ENCODE peak calls at places on chromosomes 11 and 22, in eight cellular contexts. X is ovary; S is NCI-H2081; G is CD8-positive, alpha-beta memory T cell; W is heart right ventricle; T is fibroblast of pulmonary artery; O is ascending aorta; Z is left ventricle myocardium inferior. I is an unnamed sample.
A peak's percentile ranks its signal among the peaks of the same experiment; 100 is the strongest.

GRCh38 chr11:113496026-113496651 is 20.9 kb upstream of the DRD2 start:
- DNase-seq in X (no peak), S (no peak), G (no peak), W (no peak), T (no peak), O (no peak), Z (no peak), I (no peak)

GRCh38 chr22:19645905-19646304 is 68.4 kb upstream of the SEPTIN5 start:
- DNase-seq in X (no peak), S (no peak), G (no peak), W (no peak), T (no peak), O (no peak), Z (no peak), I (no peak)

GRCh38 chr11:99015634-99016454 is 4.9 kb upstream of the CNTN5 start:
- DNase-seq in X (no peak), S (peak; percentile 62), G (peak; percentile 19), W (no peak), T (peak; percentile 77), O (no peak), Z (no peak), I (no peak)

GRCh38 chr22:43860831-43861230 is 1.5 kb downstream of the SULT4A1 start:
- DNase-seq in X (peak; percentile 6), S (no peak), G (no peak), W (no peak), T (no peak), O (no peak), Z (no peak), I (no peak)

GRCh38 chr22:35561796-35562526 is 21.3 kb downstream of the RASD2 start:
- DNase-seq in X (no peak), S (no peak), G (no peak), W (no peak), T (peak; percentile 57), O (no peak), Z (no peak), I (no peak)

GRCh38 chr11:69295079-69295994 is 1.4 kb downstream of the MYEOV start:
- DNase-seq in X (no peak), S (no peak), G (no peak), W (no peak), T (no peak), O (no peak), Z (no peak), I (no peak)

GRCh38 chr11:125542709-125543108 is 26.6 kb upstream of the EI24 start:
- DNase-seq in X (no peak), S (no peak), G (no peak), W (no peak), T (no peak), O (no peak), Z (no peak), I (no peak)

GRCh38 chr11:17719028-17719939 is at the start of gene MYOD1:
- DNase-seq in X (no peak), S (no peak), G (no peak), W (no peak), T (no peak), O (peak; percentile 35), Z (no peak), I (no peak)

GRCh38 chr11:45168366-45169130 is 22.1 kb downstream of the PRDM11 start:
- DNase-seq in X (no peak), S (no peak), G (no peak), W (no peak), T (no peak), O (no peak), Z (no peak), I (no peak)

GRCh38 chr11:33719587-33719986 is 16.6 kb downstream of the CD59 start:
- DNase-seq in X (no peak), S (no peak), G (no peak), W (no peak), T (no peak), O (no peak), Z (no peak), I (no peak)

GRCh38 chr11:117226388-117227385 is 5.2 kb downstream of the PCSK7 start:
- DNase-seq in X (peak; percentile 51), S (peak; percentile 80), G (peak; percentile 62), W (no peak), T (peak; percentile 88), O (peak; percentile 71), Z (no peak), I (peak; percentile 51)